ENCODE peak calls at places on chromosomes 2 and 18, in five cellular contexts. One of them, this sample, is unnamed.

GRCh38 chr2:64865073-64865830 is 123.9 kb upstream of the SLC1A4 start:
- DNase-seq in neuronal stem cell: peak
- DNase-seq in mesendoderm: peak
- DNase-seq in IMR-90: peak
- DNase-seq in H9: peak
- DNase-seq in this sample: peak

GRCh38 chr18:62523631-62524442 is 1.0 kb downstream of the ZCCHC2 start:
- DNase-seq in neuronal stem cell: no peak
- DNase-seq in mesendoderm: peak
- DNase-seq in IMR-90: peak
- DNase-seq in H9: peak
- DNase-seq in this sample: peak

GRCh38 chr2:70561893-70562292 is 8.3 kb upstream of the TGFA start:
- DNase-seq in neuronal stem cell: no peak
- DNase-seq in mesendoderm: no peak
- DNase-seq in IMR-90: no peak
- DNase-seq in H9: no peak
- DNase-seq in this sample: no peak

GRCh38 chr2:73110622-73111299 is 2.0 kb downstream of the RAB11FIP5 start:
- DNase-seq in neuronal stem cell: no peak
- DNase-seq in mesendoderm: no peak
- DNase-seq in IMR-90: peak
- DNase-seq in H9: no peak
- DNase-seq in this sample: peak

GRCh38 chr2:232236200-232236599 is 142.4 kb upstream of the ALPP start:
- DNase-seq in neuronal stem cell: no peak
- DNase-seq in mesendoderm: no peak
- DNase-seq in IMR-90: peak
- DNase-seq in H9: no peak
- DNase-seq in this sample: no peak

GRCh38 chr2:215958231-215958630 is 55.1 kb downstream of the MREG start:
- DNase-seq in neuronal stem cell: no peak
- DNase-seq in mesendoderm: no peak
- DNase-seq in IMR-90: no peak
- DNase-seq in H9: no peak
- DNase-seq in this sample: no peak

GRCh38 chr2:53515435-53516332 is 251.9 kb upstream of the CHAC2 start:
- DNase-seq in neuronal stem cell: no peak
- DNase-seq in mesendoderm: peak
- DNase-seq in IMR-90: peak
- DNase-seq in H9: peak
- DNase-seq in this sample: no peak

GRCh38 chr2:3174626-3175567 is 202.7 kb downstream of the EIPR1 start:
- DNase-seq in neuronal stem cell: no peak
- DNase-seq in mesendoderm: no peak
- DNase-seq in IMR-90: no peak
- DNase-seq in H9: no peak
- DNase-seq in this sample: no peak

GRCh38 chr2:230687498-230687897 is 25.1 kb upstream of the CAB39 start:
- DNase-seq in neuronal stem cell: no peak
- DNase-seq in mesendoderm: no peak
- DNase-seq in IMR-90: peak
- DNase-seq in H9: no peak
- DNase-seq in this sample: peak

GRCh38 chr2:65431417-65432226 is 777 bp downstream of the SPRED2 start:
- DNase-seq in neuronal stem cell: peak
- DNase-seq in mesendoderm: peak
- DNase-seq in IMR-90: peak
- DNase-seq in H9: peak
- DNase-seq in this sample: peak

GRCh38 chr2:205714058-205714776 is 31.9 kb downstream of the NRP2 start:
- DNase-seq in neuronal stem cell: no peak
- DNase-seq in mesendoderm: no peak
- DNase-seq in IMR-90: peak
- DNase-seq in H9: no peak
- DNase-seq in this sample: peak

GRCh38 chr2:218852911-218853667 is 6.5 kb upstream of the WNT6 start:
- DNase-seq in neuronal stem cell: peak
- DNase-seq in mesendoderm: peak
- DNase-seq in IMR-90: peak
- DNase-seq in H9: peak
- DNase-seq in this sample: peak

GRCh38 chr2:84643991-84644390 is 127.7 kb downstream of the DNAH6 start:
- DNase-seq in neuronal stem cell: no peak
- DNase-seq in mesendoderm: peak
- DNase-seq in IMR-90: no peak
- DNase-seq in H9: no peak
- DNase-seq in this sample: no peak

GRCh38 chr18:7170292-7170691 is 52.7 kb upstream of the LAMA1 start:
- DNase-seq in neuronal stem cell: no peak
- DNase-seq in mesendoderm: no peak
- DNase-seq in IMR-90: no peak
- DNase-seq in H9: no peak
- DNase-seq in this sample: no peak

GRCh38 chr2:144249035-144249637 is 270.8 kb downstream of the ZEB2 start:
- DNase-seq in neuronal stem cell: no peak
- DNase-seq in mesendoderm: no peak
- DNase-seq in IMR-90: no peak
- DNase-seq in H9: no peak
- DNase-seq in this sample: no peak

GRCh38 chr2:54360055-54360792 is 95.9 kb upstream of the SPTBN1 start:
- DNase-seq in neuronal stem cell: no peak
- DNase-seq in mesendoderm: no peak
- DNase-seq in IMR-90: peak
- DNase-seq in H9: no peak
- DNase-seq in this sample: peak

GRCh38 chr2:169363027-169363569 is 764 bp upstream of the LRP2 start:
- DNase-seq in neuronal stem cell: peak
- DNase-seq in mesendoderm: peak
- DNase-seq in IMR-90: no peak
- DNase-seq in H9: peak
- DNase-seq in this sample: peak

GRCh38 chr2:235394278-235394828 is 99.5 kb upstream of the AGAP1 start:
- DNase-seq in neuronal stem cell: no peak
- DNase-seq in mesendoderm: peak
- DNase-seq in IMR-90: peak
- DNase-seq in H9: no peak
- DNase-seq in this sample: peak

GRCh38 chr2:143681006-143681405 is 551.8 kb downstream of the ARHGAP15 start:
- DNase-seq in neuronal stem cell: no peak
- DNase-seq in mesendoderm: peak
- DNase-seq in IMR-90: no peak
- DNase-seq in H9: no peak
- DNase-seq in this sample: no peak

GRCh38 chr18:68428666-68429065 is 286.2 kb downstream of the TMX3 start:
- DNase-seq in neuronal stem cell: no peak
- DNase-seq in mesendoderm: no peak
- DNase-seq in IMR-90: no peak
- DNase-seq in H9: no peak
- DNase-seq in this sample: peak

GRCh38 chr2:16608661-16609643 is 56.7 kb downstream of the CYRIA start:
- DNase-seq in neuronal stem cell: peak
- DNase-seq in mesendoderm: peak
- DNase-seq in IMR-90: peak
- DNase-seq in H9: peak
- DNase-seq in this sample: peak

GRCh38 chr2:2012505-2012904 is 268.2 kb upstream of the PXDN start:
- DNase-seq in neuronal stem cell: no peak
- DNase-seq in mesendoderm: no peak
- DNase-seq in IMR-90: no peak
- DNase-seq in H9: no peak
- DNase-seq in this sample: no peak

GRCh38 chr2:135797497-135798274 is 39.3 kb downstream of the LCT start:
- DNase-seq in neuronal stem cell: peak
- DNase-seq in mesendoderm: peak
- DNase-seq in IMR-90: peak
- DNase-seq in H9: peak
- DNase-seq in this sample: peak
- H2BK5ac ChIP-seq in neuronal stem cell: no peak
- H2BK5ac ChIP-seq in mesendoderm: no peak
- H2BK5ac ChIP-seq in IMR-90: no peak
- H2BK5ac ChIP-seq in H9: no peak
- H2BK5ac ChIP-seq in this sample: no peak

DNA sequence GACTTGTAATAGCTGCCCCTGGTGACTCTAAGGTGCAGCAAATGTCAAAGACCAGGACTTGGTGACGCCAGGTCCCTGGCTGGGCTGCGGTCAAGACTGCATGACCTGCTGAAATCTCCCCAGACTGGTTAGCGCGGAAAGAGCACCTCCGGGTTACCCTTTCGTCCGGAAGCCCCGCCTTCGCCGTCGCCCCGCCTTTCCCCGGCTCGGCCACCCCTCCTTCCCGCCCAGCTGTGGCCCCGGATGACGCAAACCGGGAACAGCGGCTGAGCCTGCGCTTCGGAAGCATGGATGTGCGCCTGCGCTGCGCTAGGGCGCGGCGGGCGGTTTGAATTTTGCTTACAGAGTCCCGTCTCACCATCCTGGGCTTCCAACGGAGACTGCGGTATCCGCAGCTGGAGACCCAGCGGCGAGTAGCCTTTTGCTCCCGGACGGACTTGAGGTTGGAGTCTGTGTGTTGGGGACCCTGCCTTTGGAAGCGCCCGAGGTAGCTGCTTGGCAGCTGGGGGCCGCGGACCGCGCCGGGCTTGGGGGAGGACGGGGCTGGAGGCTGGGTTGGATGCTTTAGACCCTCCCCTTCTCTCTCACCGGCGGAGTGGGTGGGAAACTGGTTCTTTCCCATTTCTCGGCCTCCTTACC is at the start of gene SKA1:
- DNase-seq in neuronal stem cell: peak
- DNase-seq in mesendoderm: peak
- DNase-seq in IMR-90: peak
- DNase-seq in H9: peak
- DNase-seq in this sample: peak
- H2BK5ac ChIP-seq in neuronal stem cell: peak
- H2BK5ac ChIP-seq in mesendoderm: peak
- H2BK5ac ChIP-seq in IMR-90: peak
- H2BK5ac ChIP-seq in H9: no peak
- H2BK5ac ChIP-seq in this sample: no peak

GRCh38 chr2:207619764-207620203 is 5.4 kb downstream of the METTL21A start:
- DNase-seq in neuronal stem cell: no peak
- DNase-seq in mesendoderm: no peak
- DNase-seq in IMR-90: no peak
- DNase-seq in H9: no peak
- DNase-seq in this sample: peak

GRCh38 chr2:207629553-207629952 is 4.4 kb upstream of the METTL21A start:
- DNase-seq in neuronal stem cell: no peak
- DNase-seq in mesendoderm: no peak
- DNase-seq in IMR-90: no peak
- DNase-seq in H9: no peak
- DNase-seq in this sample: no peak

GRCh38 chr2:207621640-207622039 is 3.6 kb downstream of the METTL21A start:
- DNase-seq in neuronal stem cell: no peak
- DNase-seq in mesendoderm: no peak
- DNase-seq in IMR-90: no peak
- DNase-seq in H9: no peak
- DNase-seq in this sample: no peak

GRCh38 chr2:207625014-207625755 is at the start of gene METTL21A:
- DNase-seq in neuronal stem cell: peak
- DNase-seq in mesendoderm: peak
- DNase-seq in IMR-90: peak
- DNase-seq in H9: peak
- DNase-seq in this sample: peak

GRCh38 chr2:207624170-207625013 is 802 bp downstream of the METTL21A start:
- DNase-seq in neuronal stem cell: peak
- DNase-seq in mesendoderm: peak
- DNase-seq in IMR-90: peak
- DNase-seq in H9: peak
- DNase-seq in this sample: peak
- H2BK5ac ChIP-seq in neuronal stem cell: peak
- H2BK5ac ChIP-seq in mesendoderm: no peak
- H2BK5ac ChIP-seq in IMR-90: peak
- H2BK5ac ChIP-seq in H9: no peak
- H2BK5ac ChIP-seq in this sample: peak

DNA sequence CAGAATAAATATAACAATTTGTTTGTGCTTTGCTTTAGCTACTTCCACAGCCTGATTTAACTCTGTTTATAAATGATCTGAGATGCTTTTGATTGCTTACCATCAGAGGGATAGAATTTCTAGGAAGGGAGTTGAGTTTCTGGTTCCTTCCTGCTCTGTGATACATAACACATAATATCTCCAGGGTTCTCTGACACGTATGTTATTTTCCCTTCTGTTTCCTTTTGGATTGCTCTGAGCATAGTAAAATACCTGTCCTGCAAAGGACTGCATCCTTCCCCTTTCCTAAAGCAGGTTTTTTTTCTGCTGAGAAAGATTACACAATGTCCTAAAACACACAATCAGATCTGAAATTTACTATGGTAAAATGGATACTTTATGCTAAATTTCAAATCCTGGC is 76.1 kb downstream of the CABYR start:
- DNase-seq in neuronal stem cell: no peak
- DNase-seq in mesendoderm: no peak
- DNase-seq in IMR-90: no peak
- DNase-seq in H9: no peak
- DNase-seq in this sample: no peak
- H2BK5ac ChIP-seq in neuronal stem cell: no peak
- H2BK5ac ChIP-seq in mesendoderm: no peak
- H2BK5ac ChIP-seq in IMR-90: no peak
- H2BK5ac ChIP-seq in H9: no peak
- H2BK5ac ChIP-seq in this sample: no peak

GRCh38 chr2:129734343-129735034 is 245.0 kb upstream of the RAB6C start:
- DNase-seq in neuronal stem cell: no peak
- DNase-seq in mesendoderm: no peak
- DNase-seq in IMR-90: no peak
- DNase-seq in H9: no peak
- DNase-seq in this sample: no peak

GRCh38 chr2:129733041-129733440 is 246.4 kb upstream of the RAB6C start:
- DNase-seq in neuronal stem cell: no peak
- DNase-seq in mesendoderm: no peak
- DNase-seq in IMR-90: no peak
- DNase-seq in H9: no peak
- DNase-seq in this sample: no peak

GRCh38 chr2:129733579-129733978 is 245.9 kb upstream of the RAB6C start:
- DNase-seq in neuronal stem cell: no peak
- DNase-seq in mesendoderm: no peak
- DNase-seq in IMR-90: no peak
- DNase-seq in H9: no peak
- DNase-seq in this sample: no peak

GRCh38 chr2:129737660-129738527 is 241.6 kb upstream of the RAB6C start:
- DNase-seq in neuronal stem cell: no peak
- DNase-seq in mesendoderm: no peak
- DNase-seq in IMR-90: no peak
- DNase-seq in H9: no peak
- DNase-seq in this sample: no peak

GRCh38 chr2:129735576-129735975 is 243.9 kb upstream of the RAB6C start:
- DNase-seq in neuronal stem cell: no peak
- DNase-seq in mesendoderm: no peak
- DNase-seq in IMR-90: no peak
- DNase-seq in H9: no peak
- DNase-seq in this sample: no peak
- H2BK5ac ChIP-seq in neuronal stem cell: no peak
- H2BK5ac ChIP-seq in mesendoderm: no peak
- H2BK5ac ChIP-seq in IMR-90: peak
- H2BK5ac ChIP-seq in H9: no peak
- H2BK5ac ChIP-seq in this sample: no peak